ENCODE peak calls at places on chromosome 4, in five cellular contexts. One of them, this sample, is unnamed.

GRCh38 chr4:5956285-5957021 is 61.8 kb downstream of the C4orf50 start:
- DNase-seq in breast epithelium: no peak
- DNase-seq in body of pancreas: peak; percentile 88
- DNase-seq in Peyer's patch: peak; percentile 40
- DNase-seq in GM12892: no peak
- DNase-seq in this sample: no peak

GRCh38 chr4:67122029-67122428 is 423.3 kb downstream of the CENPC start:
- DNase-seq in Peyer's patch: no peak
- DNase-seq in breast epithelium: no peak
- DNase-seq in GM12892: no peak
- DNase-seq in body of pancreas: no peak
- DNase-seq in this sample: no peak

GRCh38 chr4:147787204-147787603 is 55.3 kb downstream of the ARHGAP10 start:
- DNase-seq in Peyer's patch: no peak
- DNase-seq in body of pancreas: no peak
- DNase-seq in breast epithelium: no peak
- DNase-seq in GM12892: no peak
- DNase-seq in this sample: no peak

GRCh38 chr4:188307591-188307990 is 168.3 kb downstream of the TRIML1 start:
- DNase-seq in GM12892: no peak
- DNase-seq in body of pancreas: no peak
- DNase-seq in breast epithelium: no peak
- DNase-seq in Peyer's patch: no peak
- DNase-seq in this sample: no peak

GRCh38 chr4:25448379-25449109 is 71.5 kb downstream of the ANAPC4 start:
- DNase-seq in breast epithelium: no peak
- DNase-seq in GM12892: no peak
- DNase-seq in body of pancreas: no peak
- DNase-seq in Peyer's patch: no peak
- DNase-seq in this sample: no peak

GRCh38 chr4:27009539-27009938 is 148.9 kb downstream of the STIM2 start:
- DNase-seq in Peyer's patch: no peak
- DNase-seq in GM12892: no peak
- DNase-seq in breast epithelium: no peak
- DNase-seq in body of pancreas: no peak
- DNase-seq in this sample: no peak

GRCh38 chr4:147928400-147928799 is 196.5 kb downstream of the ARHGAP10 start:
- DNase-seq in GM12892: no peak
- DNase-seq in breast epithelium: no peak
- DNase-seq in body of pancreas: no peak
- DNase-seq in Peyer's patch: no peak
- DNase-seq in this sample: no peak

GRCh38 chr4:84803720-84804119 is 162.8 kb downstream of the WDFY3 start:
- DNase-seq in breast epithelium: no peak
- DNase-seq in Peyer's patch: no peak
- DNase-seq in body of pancreas: no peak
- DNase-seq in GM12892: no peak
- DNase-seq in this sample: no peak

GRCh38 chr4:130542953-130543352 is 1447.0 kb downstream of the C4orf33 start:
- DNase-seq in Peyer's patch: no peak
- DNase-seq in GM12892: no peak
- DNase-seq in breast epithelium: no peak
- DNase-seq in body of pancreas: no peak
- DNase-seq in this sample: no peak

GRCh38 chr4:176788248-176788647 is 4.5 kb downstream of the VEGFC start:
- DNase-seq in Peyer's patch: no peak
- DNase-seq in body of pancreas: no peak
- DNase-seq in breast epithelium: no peak
- DNase-seq in GM12892: no peak
- DNase-seq in this sample: no peak

GRCh38 chr4:140856692-140857091 is 100.5 kb upstream of the TBC1D9 start:
- DNase-seq in breast epithelium: peak; percentile 24
- DNase-seq in GM12892: no peak
- DNase-seq in Peyer's patch: no peak
- DNase-seq in body of pancreas: no peak
- DNase-seq in this sample: peak; percentile 38

GRCh38 chr4:149347139-149347538 is 468.5 kb downstream of the IQCM start:
- DNase-seq in GM12892: no peak
- DNase-seq in body of pancreas: no peak
- DNase-seq in breast epithelium: no peak
- DNase-seq in Peyer's patch: no peak
- DNase-seq in this sample: no peak

GRCh38 chr4:37837446-37837845 is 11.0 kb downstream of the PGM2 start:
- DNase-seq in Peyer's patch: no peak
- DNase-seq in breast epithelium: no peak
- DNase-seq in GM12892: no peak
- DNase-seq in body of pancreas: no peak
- DNase-seq in this sample: no peak

GRCh38 chr4:107736924-107737448 is 17.0 kb upstream of the PAPSS1 start:
- DNase-seq in GM12892: no peak
- DNase-seq in breast epithelium: no peak
- DNase-seq in Peyer's patch: peak; percentile 54
- DNase-seq in body of pancreas: peak; percentile 49
- DNase-seq in this sample: no peak

GRCh38 chr4:53924333-53925049 is 139.9 kb downstream of the CHIC2 start:
- DNase-seq in body of pancreas: no peak
- DNase-seq in GM12892: no peak
- DNase-seq in breast epithelium: no peak
- DNase-seq in Peyer's patch: no peak
- DNase-seq in this sample: no peak

GRCh38 chr4:127936974-127937373 is 28.0 kb downstream of the MFSD8 start:
- DNase-seq in Peyer's patch: no peak
- DNase-seq in GM12892: no peak
- DNase-seq in body of pancreas: no peak
- DNase-seq in breast epithelium: no peak
- DNase-seq in this sample: no peak

GRCh38 chr4:168208957-168209614 is 109.5 kb downstream of the DDX60 start:
- DNase-seq in GM12892: no peak
- DNase-seq in body of pancreas: no peak
- DNase-seq in breast epithelium: no peak
- DNase-seq in Peyer's patch: no peak
- DNase-seq in this sample: no peak

GRCh38 chr4:188778880-188779279 is 639.6 kb downstream of the TRIML1 start:
- DNase-seq in breast epithelium: no peak
- DNase-seq in body of pancreas: no peak
- DNase-seq in Peyer's patch: no peak
- DNase-seq in GM12892: no peak
- DNase-seq in this sample: no peak

GRCh38 chr4:108370291-108370690 is 201.6 kb upstream of the LEF1 start:
- DNase-seq in Peyer's patch: no peak
- DNase-seq in breast epithelium: no peak
- DNase-seq in GM12892: no peak
- DNase-seq in body of pancreas: no peak
- DNase-seq in this sample: no peak

GRCh38 chr4:133320576-133321170 is 171.6 kb downstream of the PCDH10 start:
- DNase-seq in GM12892: no peak
- DNase-seq in body of pancreas: no peak
- DNase-seq in breast epithelium: no peak
- DNase-seq in Peyer's patch: no peak
- DNase-seq in this sample: no peak

GRCh38 chr4:88907478-88907877 is 149.5 kb downstream of the FAM13A start:
- DNase-seq in breast epithelium: no peak
- DNase-seq in Peyer's patch: no peak
- DNase-seq in body of pancreas: no peak
- DNase-seq in GM12892: no peak
- DNase-seq in this sample: no peak

GRCh38 chr4:127782025-127782274 is 172 bp upstream of the HSPA4L start:
- DNase-seq in GM12892: peak; percentile 65
- DNase-seq in Peyer's patch: peak; percentile 83
- DNase-seq in breast epithelium: peak; percentile 72
- DNase-seq in body of pancreas: peak; percentile 89
- DNase-seq in this sample: peak; percentile 88

GRCh38 chr4:161101881-161102280 is 1061.9 kb downstream of the FSTL5 start:
- DNase-seq in breast epithelium: no peak
- DNase-seq in body of pancreas: no peak
- DNase-seq in GM12892: no peak
- DNase-seq in Peyer's patch: no peak
- DNase-seq in this sample: no peak

GRCh38 chr4:48898733-48899431 is 7.7 kb downstream of the OCIAD2 start:
- DNase-seq in Peyer's patch: no peak
- DNase-seq in GM12892: no peak
- DNase-seq in breast epithelium: no peak
- DNase-seq in body of pancreas: no peak
- DNase-seq in this sample: no peak

GRCh38 chr4:48899432-48899749 is 7.2 kb downstream of the OCIAD2 start:
- DNase-seq in breast epithelium: no peak
- DNase-seq in Peyer's patch: no peak
- DNase-seq in body of pancreas: no peak
- DNase-seq in GM12892: no peak
- DNase-seq in this sample: no peak

GRCh38 chr4:48901196-48901595 is 5.4 kb downstream of the OCIAD2 start:
- DNase-seq in Peyer's patch: no peak
- DNase-seq in GM12892: no peak
- DNase-seq in body of pancreas: no peak
- DNase-seq in breast epithelium: no peak
- DNase-seq in this sample: no peak

GRCh38 chr4:48899950-48900349 is 6.6 kb downstream of the OCIAD2 start:
- DNase-seq in breast epithelium: no peak
- DNase-seq in GM12892: no peak
- DNase-seq in body of pancreas: no peak
- DNase-seq in Peyer's patch: no peak
- DNase-seq in this sample: no peak

DNA sequence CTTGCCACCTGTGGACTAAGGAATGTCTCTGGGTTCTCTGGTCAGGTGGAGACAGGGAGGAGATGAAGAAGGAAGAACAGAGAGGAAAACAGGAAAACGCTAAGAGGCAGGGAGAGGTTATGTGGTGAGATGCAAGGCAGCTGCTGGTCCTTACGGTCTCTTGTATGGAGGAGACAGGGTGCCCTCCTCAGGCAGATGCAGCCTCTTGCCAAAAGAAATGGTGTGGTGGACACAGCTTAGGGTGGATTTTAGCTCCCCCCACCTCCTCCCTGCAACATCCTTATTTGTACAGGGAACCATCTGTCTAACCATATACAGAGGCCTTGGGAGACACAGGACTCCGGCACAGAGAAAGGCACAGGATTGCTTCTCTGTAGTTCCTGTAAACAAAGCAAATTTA is 9.7 kb downstream of the OCIAD2 start:
- DNase-seq in Peyer's patch: no peak
- DNase-seq in breast epithelium: no peak
- DNase-seq in GM12892: no peak
- DNase-seq in body of pancreas: no peak
- DNase-seq in this sample: no peak
- TF ChIP-seq POLR2A in Peyer's patch: no peak
- TF ChIP-seq POLR2A in breast epithelium: no peak
- TF ChIP-seq POLR2A in GM12892: no peak
- TF ChIP-seq POLR2A in body of pancreas: no peak
- TF ChIP-seq POLR2A in this sample: no peak

DNA sequence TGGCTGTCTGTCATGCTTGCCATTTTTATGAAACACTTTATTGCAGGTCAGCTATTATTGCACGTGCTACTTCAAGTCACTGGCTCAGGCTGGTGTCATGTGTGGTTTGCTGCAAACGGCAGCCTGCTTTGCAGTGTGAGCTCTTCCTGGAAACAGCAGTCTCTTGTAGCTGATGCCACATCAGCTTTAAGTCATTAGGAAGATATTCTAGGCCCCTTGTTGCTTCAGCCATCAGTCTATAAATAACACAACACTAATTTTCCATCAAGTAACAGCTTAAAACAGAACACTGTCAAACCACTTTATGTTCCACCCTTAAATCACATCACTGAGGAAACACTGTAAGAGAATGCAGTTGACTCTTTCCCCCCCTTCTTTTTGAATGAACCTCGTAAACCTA is 93.8 kb downstream of the GATB start:
- DNase-seq in GM12892: no peak
- DNase-seq in body of pancreas: no peak
- DNase-seq in Peyer's patch: no peak
- DNase-seq in breast epithelium: no peak
- DNase-seq in this sample: no peak
- TF ChIP-seq POLR2A in GM12892: no peak
- TF ChIP-seq POLR2A in body of pancreas: no peak
- TF ChIP-seq POLR2A in Peyer's patch: no peak
- TF ChIP-seq POLR2A in breast epithelium: no peak
- TF ChIP-seq POLR2A in this sample: no peak

DNA sequence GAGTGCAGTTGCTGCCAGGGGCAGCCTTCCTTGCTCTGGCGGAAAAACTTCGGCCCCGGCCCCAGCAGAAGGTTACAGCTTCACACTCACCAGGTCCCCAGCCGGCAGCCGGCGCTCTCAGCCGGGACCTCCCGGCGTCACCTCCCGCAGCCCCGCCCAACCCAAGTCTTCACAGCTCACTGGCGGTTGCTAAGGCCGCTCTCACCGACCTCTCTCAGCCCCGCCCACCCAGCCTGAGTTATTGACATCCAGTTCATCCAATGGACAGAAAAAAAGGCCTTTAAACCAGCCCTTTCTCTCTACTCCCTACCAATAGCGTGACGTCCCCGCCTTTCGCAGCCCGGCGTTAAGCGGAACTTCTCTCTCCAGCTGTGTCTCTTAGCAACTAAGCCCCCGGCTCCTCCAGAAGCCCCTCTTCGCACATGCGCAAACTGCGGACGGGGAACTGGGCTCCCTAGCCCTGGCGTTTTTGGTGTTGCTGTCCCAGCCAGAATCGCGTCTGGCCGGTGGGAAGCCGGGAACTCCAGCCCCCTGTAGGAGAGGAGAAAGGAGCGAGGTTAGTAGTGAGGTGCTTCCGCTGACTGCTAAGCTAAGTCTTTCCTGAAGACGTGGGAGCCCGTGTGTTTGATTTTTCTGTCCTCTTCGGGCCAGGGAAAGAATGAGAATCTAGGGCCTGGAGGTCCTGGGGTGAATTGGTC is at the start of gene BBS12:
- DNase-seq in body of pancreas: peak; percentile 99
- DNase-seq in Peyer's patch: peak; percentile 100
- DNase-seq in GM12892: peak; percentile 70
- DNase-seq in breast epithelium: peak; percentile 98
- DNase-seq in this sample: peak; percentile 98
- TF ChIP-seq POLR2A in body of pancreas: peak; percentile 80
- TF ChIP-seq POLR2A in Peyer's patch: no peak
- TF ChIP-seq POLR2A in GM12892: no peak
- TF ChIP-seq POLR2A in breast epithelium: no peak
- TF ChIP-seq POLR2A in this sample: no peak

DNA sequence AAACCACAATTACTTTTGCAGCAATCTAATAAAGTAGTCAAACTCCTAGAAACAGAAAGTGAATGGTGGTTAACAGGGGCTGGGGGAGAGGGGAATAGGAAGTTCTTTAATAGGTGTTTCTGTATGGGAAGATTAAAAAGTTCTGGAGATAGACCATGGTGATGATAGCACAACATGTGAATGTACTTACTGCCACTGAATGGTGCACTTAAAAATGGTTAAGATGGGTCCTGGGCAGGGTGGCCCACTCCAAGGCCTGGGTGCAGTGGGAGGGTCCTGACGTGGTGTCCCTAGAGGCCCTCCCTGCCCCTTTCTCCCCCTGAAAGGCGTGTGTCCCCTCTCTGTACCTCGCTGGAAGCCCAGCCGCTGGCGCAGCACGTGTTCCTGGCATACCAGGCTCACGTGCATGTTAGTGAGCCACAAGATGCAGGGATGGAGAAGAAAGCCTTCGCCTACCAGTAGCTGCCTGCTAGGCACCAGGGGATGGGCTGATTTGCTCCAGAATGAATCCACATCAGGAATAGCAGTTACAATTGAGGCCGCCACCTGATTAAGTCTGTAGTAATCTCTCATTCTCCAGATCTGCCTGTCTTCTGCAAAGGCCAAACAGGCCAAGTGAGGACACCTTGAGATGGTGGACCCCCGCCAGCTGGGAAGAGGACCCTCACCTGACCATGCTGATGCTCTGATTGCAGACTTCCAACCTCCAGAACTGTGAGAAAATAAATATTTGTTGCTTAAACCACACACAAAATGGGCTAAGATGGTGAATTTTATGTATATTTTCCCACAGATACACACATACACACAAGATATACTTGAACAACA is 67.5 kb downstream of the COQ2 start:
- DNase-seq in GM12892: no peak
- DNase-seq in body of pancreas: no peak
- DNase-seq in Peyer's patch: no peak
- DNase-seq in breast epithelium: no peak
- DNase-seq in this sample: no peak
- TF ChIP-seq POLR2A in GM12892: no peak
- TF ChIP-seq POLR2A in body of pancreas: no peak
- TF ChIP-seq POLR2A in Peyer's patch: no peak
- TF ChIP-seq POLR2A in breast epithelium: no peak
- TF ChIP-seq POLR2A in this sample: no peak

This sample was measured in heart left ventricle.